ENCODE peak calls at places on chromosomes 5 and 9, in seven cellular contexts. O is breast epithelium, R is HL-60, U is stomach, S is transverse colon, F is H1, W is HCT116. I is an unnamed sample.
A peak's percentile ranks its signal among the peaks of the same experiment; 100 is the strongest.

GRCh38 chr5:128777052-128777451 is 188.2 kb upstream of the SLC27A6 start:
- DNase-seq in O (no peak), R (no peak), U (no peak), S (no peak), F (no peak), W (no peak), I (no peak)

GRCh38 chr9:138112090-138112748 is 234.6 kb downstream of the CACNA1B start:
- DNase-seq in O (no peak), R (no peak), U (peak; percentile 14), S (no peak), F (no peak), W (no peak), I (no peak)

GRCh38 chr9:114283551-114284111 is 39.3 kb upstream of the ORM1 start:
- DNase-seq in O (no peak), R (no peak), U (no peak), S (no peak), F (no peak), W (no peak), I (no peak)

GRCh38 chr9:134494905-134495304 is 146.7 kb upstream of the COL5A1 start:
- DNase-seq in O (no peak), R (no peak), U (no peak), S (peak; percentile 1), F (no peak), W (no peak), I (no peak)

GRCh38 chr5:142915840-142916424 is 145.8 kb downstream of the ARHGAP26 start:
- DNase-seq in O (no peak), R (no peak), U (peak; percentile 39), S (peak; percentile 23), F (peak; percentile 38), W (no peak), I (peak; percentile 14)

GRCh38 chr5:58069846-58070245 is 390.0 kb downstream of the PLK2 start:
- DNase-seq in O (no peak), R (no peak), U (no peak), S (peak; percentile 25), F (no peak), W (no peak), I (peak; percentile 34)

GRCh38 chr9:126483468-126484056 is 130.2 kb upstream of the LMX1B start:
- DNase-seq in O (no peak), R (no peak), U (no peak), S (no peak), F (no peak), W (no peak), I (no peak)

GRCh38 chr9:106892632-106893031 is 29.7 kb downstream of the ZNF462 start:
- DNase-seq in O (peak; percentile 93), R (no peak), U (no peak), S (peak; percentile 34), F (peak; percentile 83), W (peak; percentile 89), I (no peak)

GRCh38 chr9:8871396-8871795 is 1071.8 kb upstream of the DMAC1 start:
- DNase-seq in O (no peak), R (no peak), U (no peak), S (no peak), F (no peak), W (no peak), I (no peak)

GRCh38 chr5:149406203-149406978 is 27.3 kb upstream of the IL17B start:
- DNase-seq in O (peak; percentile 94), R (no peak), U (no peak), S (peak; percentile 70), F (no peak), W (no peak), I (no peak)

GRCh38 chr5:98433673-98434072 is 339.8 kb upstream of the RGMB start:
- DNase-seq in O (no peak), R (no peak), U (no peak), S (no peak), F (no peak), W (no peak), I (no peak)

GRCh38 chr9:89418112-89418872 is 79.6 kb downstream of the SEMA4D start:
- DNase-seq in O (no peak), R (no peak), U (no peak), S (no peak), F (no peak), W (no peak), I (no peak)

GRCh38 chr9:136777359-136777758 is 13.0 kb upstream of the LCN15 start:
- DNase-seq in O (no peak), R (no peak), U (no peak), S (peak; percentile 74), F (no peak), W (no peak), I (no peak)

GRCh38 chr5:35815089-35815936 is 41.4 kb upstream of the IL7R start:
- DNase-seq in O (no peak), R (no peak), U (no peak), S (no peak), F (no peak), W (peak; percentile 2), I (no peak)

GRCh38 chr9:118665226-118665919 is 703.9 kb downstream of the BRINP1 start:
- DNase-seq in O (no peak), R (no peak), U (no peak), S (no peak), F (no peak), W (no peak), I (no peak)

GRCh38 chr5:158746979-158747378 is 352.7 kb downstream of the EBF1 start:
- DNase-seq in O (no peak), R (no peak), U (no peak), S (no peak), F (no peak), W (no peak), I (no peak)

GRCh38 chr5:23507278-23507685 is at the start of gene PRDM9:
- DNase-seq in O (peak; percentile 59), R (no peak), U (no peak), S (peak; percentile 10), F (peak; percentile 10), W (no peak), I (no peak)

GRCh38 chr5:16992006-16992405 is 55.9 kb upstream of the MYO10 start:
- DNase-seq in O (no peak), R (no peak), U (no peak), S (no peak), F (no peak), W (no peak), I (no peak)

GRCh38 chr5:147788023-147788422 is 5.5 kb upstream of the JAKMIP2 start:
- DNase-seq in O (no peak), R (no peak), U (no peak), S (no peak), F (no peak), W (no peak), I (no peak)

GRCh38 chr5:147784596-147784995 is 2.1 kb upstream of the JAKMIP2 start:
- DNase-seq in O (no peak), R (no peak), U (no peak), S (no peak), F (no peak), W (no peak), I (no peak)

GRCh38 chr5:147780924-147781530 is 1.5 kb downstream of the JAKMIP2 start:
- DNase-seq in O (no peak), R (no peak), U (no peak), S (no peak), F (no peak), W (no peak), I (no peak)

GRCh38 chr5:147786115-147786514 is 3.6 kb upstream of the JAKMIP2 start:
- DNase-seq in O (no peak), R (no peak), U (no peak), S (no peak), F (no peak), W (no peak), I (no peak)

DNA sequence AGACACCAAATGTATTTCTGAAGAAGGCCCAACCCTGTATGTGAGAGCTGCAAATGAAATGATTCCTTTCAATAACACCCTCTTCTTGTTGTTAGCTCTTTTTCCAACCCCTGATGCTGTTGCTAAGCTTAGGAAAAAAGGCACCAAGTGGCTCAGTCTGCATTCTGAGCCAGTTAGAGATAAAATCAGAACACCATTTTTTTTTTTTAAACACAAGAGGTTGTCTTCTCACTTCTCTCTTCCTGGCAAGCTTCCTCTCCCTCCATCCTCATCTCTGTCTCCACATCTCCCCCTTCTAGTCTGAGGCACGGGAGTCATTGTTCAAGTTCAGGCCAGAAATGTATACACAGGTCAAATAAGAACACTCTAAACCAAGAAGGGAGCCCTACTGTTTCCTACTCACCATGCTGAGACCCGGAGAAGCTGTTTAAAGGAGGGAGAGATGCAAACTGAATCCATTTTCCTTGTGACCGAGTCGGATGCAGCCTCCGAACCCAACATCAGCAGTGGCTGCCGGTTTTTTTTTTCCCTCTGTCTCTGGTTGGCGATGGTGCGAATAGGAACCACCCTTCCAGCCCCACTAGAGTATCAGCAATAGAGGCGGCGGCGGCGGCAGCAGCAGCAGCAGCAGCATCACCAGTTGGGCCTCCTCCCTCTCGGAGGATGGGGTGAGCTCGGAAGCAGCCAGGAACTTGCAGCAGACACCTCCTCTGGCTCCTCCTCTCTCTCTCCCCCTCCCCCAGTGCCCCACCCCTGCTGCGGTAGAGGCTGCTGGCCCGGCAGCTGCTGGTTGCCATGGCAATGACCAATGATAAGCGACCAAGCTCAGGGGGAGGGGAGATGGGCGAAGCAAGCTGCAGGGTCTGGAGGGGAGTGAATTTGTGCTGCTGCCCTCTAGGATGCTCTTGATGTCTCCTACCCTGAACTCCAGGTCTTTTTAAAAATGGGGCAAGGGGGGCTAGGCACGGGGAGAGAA is at the start of gene JAKMIP2:
- DNase-seq in O (peak; percentile 22), R (peak; percentile 10), U (peak; percentile 45), S (peak; percentile 42), F (peak; percentile 98), W (no peak), I (peak; percentile 4)
- TF ChIP-seq POLR2AphosphoS5 in O (no peak), R (no peak), U (no peak), S (no peak), F (peak; percentile 82), W (no peak), I (no peak)

GRCh38 chr5:88746438-88746882 is 136.5 kb downstream of the MEF2C start:
- DNase-seq in O (no peak), R (no peak), U (no peak), S (no peak), F (no peak), W (no peak), I (no peak)
- TF ChIP-seq POLR2AphosphoS5 in O (no peak), R (no peak), U (no peak), S (no peak), F (no peak), W (no peak), I (no peak)

GRCh38 chr5:65199988-65200668 is 281.6 kb downstream of the ADAMTS6 start:
- DNase-seq in O (no peak), R (no peak), U (no peak), S (no peak), F (no peak), W (no peak), I (no peak)

GRCh38 chr5:65198777-65199120 is 283.0 kb downstream of the ADAMTS6 start:
- DNase-seq in O (no peak), R (no peak), U (no peak), S (no peak), F (no peak), W (no peak), I (no peak)

GRCh38 chr5:65205016-65205415 is 276.7 kb downstream of the ADAMTS6 start:
- DNase-seq in O (no peak), R (no peak), U (no peak), S (no peak), F (no peak), W (no peak), I (no peak)

GRCh38 chr5:65209341-65209740 is 272.4 kb downstream of the ADAMTS6 start:
- DNase-seq in O (no peak), R (no peak), U (no peak), S (no peak), F (no peak), W (no peak), I (no peak)

GRCh38 chr5:65203746-65204145 is 278.0 kb downstream of the ADAMTS6 start:
- DNase-seq in O (no peak), R (no peak), U (no peak), S (no peak), F (no peak), W (no peak), I (no peak)
- TF ChIP-seq POLR2AphosphoS5 in O (no peak), R (no peak), U (no peak), S (no peak), F (no peak), W (no peak), I (no peak)

GRCh38 chr5:95162231-95162992 is 122.5 kb downstream of the MCTP1 start:
- DNase-seq in O (no peak), R (no peak), U (no peak), S (no peak), F (no peak), W (no peak), I (no peak)
- TF ChIP-seq POLR2AphosphoS5 in O (no peak), R (no peak), U (no peak), S (no peak), F (no peak), W (no peak), I (peak; percentile 26)

I was measured in prostate gland.